ENCODE peak calls at places on chromosome 15, in seven cellular contexts. R is neural progenitor cell; H is OCI-LY7; I is endodermal cell; P is CD4-positive, alpha-beta memory T cell; J is lower lobe of right lung; W is GM23248. M is an unnamed sample.

GRCh38 chr15:55589297-55589696 is 1.2 kb upstream of the PYGO1 start:
- DNase-seq in R (no peak), H (no peak), I (no peak), P (no peak), J (no peak), W (no peak), M (no peak)

GRCh38 chr15:90820481-90820880 is 47.9 kb upstream of the FURIN start:
- DNase-seq in R (no peak), H (no peak), I (no peak), P (no peak), J (no peak), W (no peak), M (no peak)

GRCh38 chr15:65516997-65517865 is at the start of gene DPP8:
- DNase-seq in R (peak; percentile 97), H (peak; percentile 96), I (peak; percentile 99), P (peak; percentile 92), J (peak; percentile 96), W (peak; percentile 97), M (peak; percentile 91)

GRCh38 chr15:99823346-99823745 is 90.1 kb upstream of the LYSMD4 start:
- DNase-seq in R (no peak), H (no peak), I (no peak), P (no peak), J (no peak), W (no peak), M (no peak)

GRCh38 chr15:76339302-76340197 is 3.0 kb downstream of the ISL2 start:
- DNase-seq in R (peak; percentile 62), H (peak; percentile 9), I (peak; percentile 74), P (peak; percentile 27), J (no peak), W (peak; percentile 57), M (peak; percentile 24)

GRCh38 chr15:88104357-88104756 is 152.2 kb downstream of the NTRK3 start:
- DNase-seq in R (no peak), H (no peak), I (no peak), P (no peak), J (no peak), W (no peak), M (no peak)

GRCh38 chr15:70566989-70567388 is 196.4 kb downstream of the UACA start:
- DNase-seq in R (no peak), H (no peak), I (peak; percentile 22), P (no peak), J (no peak), W (no peak), M (no peak)

GRCh38 chr15:81256916-81257315 is 60.2 kb downstream of the IL16 start:
- DNase-seq in R (peak; percentile 38), H (no peak), I (no peak), P (no peak), J (no peak), W (peak; percentile 75), M (peak; percentile 31)

GRCh38 chr15:86829251-86829650 is 749.6 kb downstream of the AGBL1 start:
- DNase-seq in R (no peak), H (no peak), I (no peak), P (no peak), J (no peak), W (no peak), M (peak; percentile 3)

GRCh38 chr15:63487076-63487757 is 17.2 kb upstream of the USP3 start:
- DNase-seq in R (peak; percentile 88), H (peak; percentile 90), I (peak; percentile 97), P (peak; percentile 82), J (peak; percentile 93), W (peak; percentile 84), M (peak; percentile 27)

GRCh38 chr15:63488432-63488910 is 15.9 kb upstream of the USP3 start:
- DNase-seq in R (no peak), H (no peak), I (no peak), P (no peak), J (no peak), W (no peak), M (no peak)

GRCh38 chr15:63491116-63491817 is 13.1 kb upstream of the USP3 start:
- DNase-seq in R (no peak), H (peak; percentile 52), I (peak; percentile 51), P (no peak), J (no peak), W (peak; percentile 52), M (no peak)

GRCh38 chr15:63490345-63491034 is 13.9 kb upstream of the USP3 start:
- DNase-seq in R (no peak), H (no peak), I (peak; percentile 67), P (no peak), J (no peak), W (no peak), M (no peak)

GRCh38 chr15:63489352-63489751 is 15.0 kb upstream of the USP3 start:
- DNase-seq in R (no peak), H (no peak), I (no peak), P (no peak), J (no peak), W (no peak), M (no peak)
- H3K4me1 ChIP-seq in R (peaks cover 2% of the 10 kb centered on the region), H (peaks cover 61% of the 10 kb centered on the region), I (peaks cover 9% of the 10 kb centered on the region), P (peaks cover 58% of the 10 kb centered on the region), J (peaks cover 53% of the 10 kb centered on the region), W (peaks cover 10% of the 10 kb centered on the region), M (peaks cover 10% of the 10 kb centered on the region)

GRCh38 chr15:60592386-60593339 is 113.7 kb upstream of the ICE2 start:
- DNase-seq in R (peak; percentile 95), H (peak; percentile 78), I (peak; percentile 94), P (peak; percentile 91), J (peak; percentile 93), W (peak; percentile 93), M (peak; percentile 27)

GRCh38 chr15:60591491-60592385 is 112.8 kb upstream of the ICE2 start:
- DNase-seq in R (peak; percentile 79), H (peak; percentile 27), I (peak; percentile 87), P (no peak), J (peak; percentile 69), W (peak; percentile 70), M (no peak)

GRCh38 chr15:60589253-60589652 is 110.3 kb upstream of the ICE2 start:
- DNase-seq in R (no peak), H (no peak), I (no peak), P (peak; percentile 58), J (no peak), W (no peak), M (no peak)

GRCh38 chr15:60589728-60590127 is 110.8 kb upstream of the ICE2 start:
- DNase-seq in R (no peak), H (no peak), I (no peak), P (no peak), J (no peak), W (no peak), M (no peak)

GRCh38 chr15:60590935-60591490 is 112.1 kb upstream of the ICE2 start:
- DNase-seq in R (peak; percentile 91), H (no peak), I (peak; percentile 88), P (peak; percentile 54), J (peak; percentile 68), W (peak; percentile 75), M (peak; percentile 10)
- H3K27ac ChIP-seq in R (no peak overlapping the region), H (no peak overlapping the region), I (no peak overlapping the region), P (peak overlapping the region; percentile 92), J (peak overlapping the region; percentile 93), W (peak overlapping the region; percentile 41), M (no peak overlapping the region)

DNA sequence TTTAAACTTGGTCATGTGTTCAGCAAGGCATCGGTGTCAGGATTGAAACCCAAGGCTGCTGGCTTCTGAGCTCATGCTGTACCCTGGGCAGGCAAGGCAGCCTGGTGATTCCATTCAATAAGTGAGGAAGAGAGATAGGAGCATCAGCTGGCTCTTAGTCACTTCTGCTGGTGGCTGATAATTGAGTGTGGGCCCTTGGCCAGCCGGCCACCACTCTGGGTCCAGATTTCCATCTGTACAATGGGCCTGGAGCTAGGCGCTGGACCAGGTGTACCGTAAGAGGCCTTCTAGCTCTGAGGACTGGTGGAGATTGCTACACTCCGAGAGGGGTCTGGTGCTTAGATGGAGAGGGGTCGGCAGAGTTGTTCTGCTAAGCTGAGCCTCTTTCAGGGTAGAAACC is 4.3 kb downstream of the CD276 start:
- DNase-seq in R (no peak), H (no peak), I (peak; percentile 29), P (no peak), J (no peak), W (peak; percentile 61), M (peak; percentile 35)
- H3K4me1 ChIP-seq in R (peaks cover 42% of the 10 kb centered on the region), H (no peaks in the 10 kb centered on the region), I (peaks cover 4% of the 10 kb centered on the region), P (peaks cover 13% of the 10 kb centered on the region), J (peaks cover 59% of the 10 kb centered on the region), W (peaks cover 68% of the 10 kb centered on the region), M (peaks cover 57% of the 10 kb centered on the region)

DNA sequence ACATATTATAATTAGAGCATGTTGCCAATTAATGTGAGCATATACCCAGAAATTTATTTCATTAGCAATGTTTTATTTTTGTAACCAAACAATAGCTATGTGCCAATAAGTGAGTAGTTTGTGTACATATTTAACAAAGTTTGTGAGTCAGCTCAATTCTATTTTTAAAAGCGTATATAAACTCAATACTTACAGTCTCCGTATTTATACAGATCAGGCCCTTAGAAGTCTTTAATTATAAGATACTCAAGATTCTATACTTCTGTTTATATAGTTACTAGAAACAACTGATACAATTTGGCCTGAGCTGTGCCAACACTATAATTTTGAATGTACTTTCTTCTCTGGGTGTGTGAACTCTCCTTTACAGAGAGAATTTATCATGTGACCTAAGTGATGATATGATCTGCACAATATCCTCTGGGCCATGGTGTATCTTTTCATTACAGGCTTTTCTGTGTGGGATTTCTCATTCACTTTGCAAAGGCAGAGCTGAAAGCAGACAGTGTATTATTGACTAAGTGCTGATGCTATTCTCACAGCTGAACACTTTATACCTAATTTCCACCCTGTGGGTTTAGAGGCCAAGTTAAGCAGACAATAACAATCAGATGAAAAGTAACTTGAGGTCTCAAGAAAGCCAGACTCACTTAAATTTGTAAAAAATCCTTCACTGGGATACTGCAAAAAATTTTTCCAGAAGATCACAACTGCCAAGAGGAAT is 278.0 kb upstream of the SEMA6D start:
- DNase-seq in R (no peak), H (no peak), I (no peak), P (no peak), J (no peak), W (peak; percentile 2), M (no peak)
- H3K27ac ChIP-seq in R (no peak overlapping the region), H (no peak overlapping the region), I (no peak overlapping the region), P (no peak overlapping the region), J (no peak overlapping the region), W (no peak overlapping the region), M (peak overlapping the region; percentile 58)

DNA sequence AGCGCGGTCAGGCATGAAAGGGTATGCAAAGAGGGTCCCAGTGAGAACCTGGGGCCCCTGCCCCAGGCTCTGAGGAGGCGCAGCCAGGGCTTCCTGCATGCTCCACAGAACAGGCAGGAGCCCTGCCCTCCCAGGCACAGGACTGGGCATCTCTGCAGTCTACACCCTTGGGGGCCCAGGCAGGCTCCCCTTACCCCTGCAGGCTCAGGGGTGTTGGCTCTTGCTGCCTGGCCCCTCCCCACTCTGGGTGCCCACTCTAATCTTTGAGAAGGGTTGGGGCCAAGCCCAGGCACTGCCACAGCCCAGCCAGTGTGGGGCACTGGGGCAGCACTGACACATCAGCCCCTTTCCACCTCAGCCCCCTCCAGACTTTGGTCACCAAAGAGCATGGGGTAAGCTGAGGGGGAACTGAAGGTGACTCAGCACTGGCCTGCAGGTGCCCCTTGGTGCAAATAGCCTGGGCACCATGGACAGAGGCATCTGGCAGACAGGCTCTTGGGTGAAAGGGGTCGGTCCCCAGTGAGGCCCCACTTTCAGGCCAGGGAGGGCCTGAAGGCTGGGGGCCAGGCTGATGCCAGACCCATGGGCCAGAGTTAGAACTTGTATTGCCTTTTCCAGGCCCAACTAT is 73.4 kb downstream of the NPAP1 start:
- DNase-seq in R (no peak), H (no peak), I (no peak), P (no peak), J (no peak), W (no peak), M (no peak)
- H3K4me1 ChIP-seq in R (no peaks in the 10 kb centered on the region), H (no peaks in the 10 kb centered on the region), I (no peaks in the 10 kb centered on the region), P (no peaks in the 10 kb centered on the region), J (no peaks in the 10 kb centered on the region), W (no peaks in the 10 kb centered on the region), M (no peaks in the 10 kb centered on the region)